ENCODE peak calls at places on chromosome 10, in five cellular contexts. Z is T-cell; R is germinal center; W is effector memory CD8-positive, alpha-beta T cell; H is sigmoid colon. S is an unnamed sample.

GRCh38 chr10:132604686-132605085 is 67.1 kb downstream of the INPP5A start:
- DNase-seq in H (no peak), Z (no peak), R (no peak), W (no peak), S (no peak)

GRCh38 chr10:96168546-96168945 is 38.4 kb downstream of the ZNF518A start:
- DNase-seq in W (no peak), R (no peak), Z (no peak), H (no peak), S (no peak)

GRCh38 chr10:60731134-60731883 is 47.0 kb upstream of the CDK1 start:
- DNase-seq in Z (no peak), H (no peak), R (peak), W (peak), S (no peak)

GRCh38 chr10:51023611-51024010 is 50.7 kb upstream of the PRKG1 start:
- DNase-seq in Z (no peak), R (no peak), W (no peak), H (no peak), S (no peak)

GRCh38 chr10:101538481-101538880 is 49.6 kb downstream of the POLL start:
- DNase-seq in W (no peak), R (no peak), H (no peak), Z (no peak), S (no peak)

GRCh38 chr10:76251773-76252617 is 820.6 kb downstream of the LRMDA start:
- DNase-seq in H (peak), R (no peak), Z (no peak), W (no peak), S (no peak)

GRCh38 chr10:46283217-46283944 is 3.4 kb upstream of the ANTXRL start:
- DNase-seq in R (no peak), W (no peak), Z (no peak), H (no peak), S (no peak)

GRCh38 chr10:60718891-60719290 is 59.4 kb upstream of the CDK1 start:
- DNase-seq in H (no peak), Z (no peak), W (no peak), R (no peak), S (no peak)

GRCh38 chr10:88038268-88038667 is 174.8 kb downstream of the PTEN start:
- DNase-seq in Z (no peak), R (no peak), H (no peak), W (no peak), S (no peak)

S was measured in spleen.